ENCODE peak calls at places on chromosome 12, in six cellular contexts. One of them, this sample, is unnamed.

GRCh38 chr12:116861331-116861730 is 19.9 kb downstream of the HRK start:
- DNase-seq in WTC11: no peak
- DNase-seq in GM23338: no peak
- DNase-seq in K562: no peak
- DNase-seq in GM12878: peak
- DNase-seq in HepG2: no peak
- DNase-seq in this sample: no peak

GRCh38 chr12:21054334-21054733 is 76.7 kb upstream of the SLCO1B1 start:
- DNase-seq in WTC11: no peak
- DNase-seq in GM23338: no peak
- DNase-seq in K562: no peak
- DNase-seq in GM12878: no peak
- DNase-seq in HepG2: no peak
- DNase-seq in this sample: no peak

GRCh38 chr12:128644664-128645296 is 179.0 kb downstream of the SLC15A4 start:
- DNase-seq in WTC11: peak
- DNase-seq in GM23338: peak
- DNase-seq in K562: peak
- DNase-seq in GM12878: no peak
- DNase-seq in HepG2: peak
- DNase-seq in this sample: peak

GRCh38 chr12:117098361-117099217 is 627 bp downstream of the TESC start:
- DNase-seq in WTC11: peak
- DNase-seq in GM23338: peak
- DNase-seq in K562: peak
- DNase-seq in GM12878: no peak
- DNase-seq in HepG2: no peak
- DNase-seq in this sample: peak

GRCh38 chr12:104604070-104604994 is 147.6 kb downstream of the CHST11 start:
- DNase-seq in WTC11: no peak
- DNase-seq in GM23338: peak
- DNase-seq in K562: peak
- DNase-seq in GM12878: peak
- DNase-seq in HepG2: no peak
- DNase-seq in this sample: no peak

GRCh38 chr12:2372178-2372577 is 319.4 kb downstream of the CACNA1C start:
- DNase-seq in WTC11: no peak
- DNase-seq in GM23338: no peak
- DNase-seq in K562: no peak
- DNase-seq in GM12878: no peak
- DNase-seq in HepG2: no peak
- DNase-seq in this sample: no peak

GRCh38 chr12:120110550-120111501 is 5.7 kb downstream of the RAB35 start:
- DNase-seq in WTC11: peak
- DNase-seq in GM23338: peak
- DNase-seq in K562: no peak
- DNase-seq in GM12878: no peak
- DNase-seq in HepG2: no peak
- DNase-seq in this sample: peak

GRCh38 chr12:113860059-113860820 is 105.9 kb downstream of the RBM19 start:
- DNase-seq in WTC11: peak
- DNase-seq in GM23338: peak
- DNase-seq in K562: no peak
- DNase-seq in GM12878: no peak
- DNase-seq in HepG2: no peak
- DNase-seq in this sample: no peak

GRCh38 chr12:65335021-65335714 is 56.7 kb downstream of the MSRB3 start:
- DNase-seq in WTC11: no peak
- DNase-seq in GM23338: no peak
- DNase-seq in K562: no peak
- DNase-seq in GM12878: no peak
- DNase-seq in HepG2: peak
- DNase-seq in this sample: no peak

DNA sequence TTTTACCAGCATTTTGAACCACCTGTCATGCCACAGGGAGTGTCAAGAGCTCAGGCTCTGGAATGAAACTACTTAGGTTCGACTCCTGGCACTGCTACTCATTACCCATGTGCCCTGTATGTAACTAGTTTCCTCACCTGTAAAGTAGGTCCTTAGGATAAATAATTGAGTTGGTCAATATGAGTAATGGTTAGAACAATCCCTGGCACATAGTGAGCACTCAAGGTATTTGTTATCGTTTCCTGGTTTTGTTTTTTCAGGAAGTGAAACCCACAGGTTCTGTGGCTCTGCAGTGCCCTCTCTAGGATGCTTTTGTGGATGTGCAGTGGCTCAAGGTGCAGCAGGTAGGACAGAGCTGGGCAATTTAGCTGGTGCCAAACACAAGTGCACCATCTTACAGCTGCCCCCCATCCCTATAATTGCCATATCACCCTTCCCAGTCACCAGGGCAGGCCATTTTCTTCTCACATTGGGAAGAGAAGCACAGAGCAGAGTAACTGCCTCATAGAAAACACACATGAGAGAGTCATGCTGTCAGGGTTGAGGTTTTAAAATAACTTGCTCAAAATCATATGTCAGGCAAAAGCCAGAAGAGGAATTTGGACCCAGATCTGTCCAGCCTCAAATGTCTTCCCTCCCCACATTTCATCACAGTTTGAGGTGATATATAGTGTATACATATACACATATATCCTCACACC is 297.5 kb downstream of the RPAP3 start:
- DNase-seq in WTC11: peak
- DNase-seq in GM23338: peak
- DNase-seq in K562: no peak
- DNase-seq in GM12878: peak
- DNase-seq in HepG2: peak
- DNase-seq in this sample: no peak
- TF ChIP-seq CREB1 in WTC11: no peak
- TF ChIP-seq CREB1 in GM23338: no peak
- TF ChIP-seq CREB1 in K562: no peak
- TF ChIP-seq CREB1 in GM12878: no peak
- TF ChIP-seq CREB1 in HepG2: no peak
- TF ChIP-seq CREB1 in this sample: no peak

GRCh38 chr12:18837025-18837424 is 99.1 kb downstream of the CAPZA3 start:
- DNase-seq in WTC11: no peak
- DNase-seq in GM23338: no peak
- DNase-seq in K562: no peak
- DNase-seq in GM12878: no peak
- DNase-seq in HepG2: no peak
- DNase-seq in this sample: no peak
- TF ChIP-seq CREB1 in WTC11: no peak
- TF ChIP-seq CREB1 in GM23338: no peak
- TF ChIP-seq CREB1 in K562: no peak
- TF ChIP-seq CREB1 in GM12878: no peak
- TF ChIP-seq CREB1 in HepG2: no peak
- TF ChIP-seq CREB1 in this sample: no peak

GRCh38 chr12:95342008-95342407 is 124.4 kb downstream of the VEZT start:
- DNase-seq in WTC11: no peak
- DNase-seq in GM23338: no peak
- DNase-seq in K562: no peak
- DNase-seq in GM12878: no peak
- DNase-seq in HepG2: no peak
- DNase-seq in this sample: no peak

GRCh38 chr12:95336387-95337067 is 118.9 kb downstream of the VEZT start:
- DNase-seq in WTC11: peak
- DNase-seq in GM23338: peak
- DNase-seq in K562: peak
- DNase-seq in GM12878: no peak
- DNase-seq in HepG2: peak
- DNase-seq in this sample: peak

GRCh38 chr12:95337176-95337575 is 119.6 kb downstream of the VEZT start:
- DNase-seq in WTC11: no peak
- DNase-seq in GM23338: no peak
- DNase-seq in K562: no peak
- DNase-seq in GM12878: no peak
- DNase-seq in HepG2: no peak
- DNase-seq in this sample: no peak

GRCh38 chr12:95335948-95336347 is 118.3 kb downstream of the VEZT start:
- DNase-seq in WTC11: no peak
- DNase-seq in GM23338: no peak
- DNase-seq in K562: no peak
- DNase-seq in GM12878: no peak
- DNase-seq in HepG2: peak
- DNase-seq in this sample: no peak

DNA sequence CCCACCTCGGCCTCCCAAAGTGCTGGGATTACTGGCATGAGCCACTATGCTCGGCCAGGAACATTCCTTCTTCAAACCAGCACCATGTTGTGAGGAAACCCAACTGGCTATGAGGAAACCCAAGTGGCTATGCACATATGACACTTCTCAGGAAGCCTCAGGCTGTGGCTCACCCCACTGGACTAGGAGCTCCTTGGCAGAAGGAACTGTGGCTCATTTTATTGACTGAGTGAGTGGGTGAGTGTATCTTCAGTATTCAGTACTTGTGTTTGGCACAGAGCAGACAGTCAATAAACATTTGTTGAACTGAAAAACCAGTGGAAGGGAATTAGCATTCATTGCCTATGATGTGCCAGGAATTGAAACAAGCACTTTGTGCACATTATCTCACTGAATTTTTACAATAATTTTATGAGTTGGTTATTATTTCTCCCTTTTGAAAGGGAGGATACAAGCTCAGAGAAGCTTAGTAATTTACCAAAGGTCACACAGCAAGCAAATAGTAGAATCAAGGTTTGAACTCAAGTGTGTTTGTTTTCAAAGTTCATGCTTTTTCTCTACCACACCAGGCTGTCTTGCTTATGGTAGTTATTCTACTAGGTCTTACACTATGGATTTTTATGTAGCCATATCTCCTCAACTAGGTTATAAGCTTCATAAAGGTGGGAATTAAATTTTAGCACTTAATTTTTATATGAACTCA is 121.6 kb downstream of the VEZT start:
- DNase-seq in WTC11: no peak
- DNase-seq in GM23338: no peak
- DNase-seq in K562: no peak
- DNase-seq in GM12878: no peak
- DNase-seq in HepG2: no peak
- DNase-seq in this sample: no peak
- TF ChIP-seq CREB1 in WTC11: no peak
- TF ChIP-seq CREB1 in GM23338: no peak
- TF ChIP-seq CREB1 in K562: no peak
- TF ChIP-seq CREB1 in GM12878: no peak
- TF ChIP-seq CREB1 in HepG2: no peak
- TF ChIP-seq CREB1 in this sample: no peak

GRCh38 chr12:109723311-109723791 is 9.7 kb downstream of the FAM222A start:
- DNase-seq in WTC11: no peak
- DNase-seq in GM23338: no peak
- DNase-seq in K562: no peak
- DNase-seq in GM12878: no peak
- DNase-seq in HepG2: no peak
- DNase-seq in this sample: no peak
- TF ChIP-seq CREB1 in WTC11: no peak
- TF ChIP-seq CREB1 in GM23338: no peak
- TF ChIP-seq CREB1 in K562: no peak
- TF ChIP-seq CREB1 in GM12878: no peak
- TF ChIP-seq CREB1 in HepG2: no peak
- TF ChIP-seq CREB1 in this sample: no peak

This sample was measured in H1.